ENCODE peak calls at places on chromosomes 13 and 19, in five cellular contexts. I, D, K, M and X are unnamed samples.

GRCh38 chr13:21124853-21125252 is 51.5 kb downstream of the SKA3 start:
- DNase-seq in I (no peak), K (peak), D (no peak), M (no peak), X (no peak)

GRCh38 chr19:19262190-19263057 is 10.7 kb downstream of the TM6SF2 start:
- DNase-seq in D (no peak), I (no peak), K (no peak), M (no peak), X (no peak)

GRCh38 chr13:103299079-103299478 is 232.9 kb upstream of the SLC10A2 start:
- DNase-seq in I (no peak), M (no peak), D (no peak), K (no peak), X (no peak)

GRCh38 chr13:85558118-85558517 is 241.1 kb downstream of the SLITRK6 start:
- DNase-seq in M (no peak), D (no peak), K (no peak), I (no peak), X (no peak)

GRCh38 chr13:23609414-23610186 is 39.4 kb downstream of the TNFRSF19 start:
- DNase-seq in I (no peak), K (peak), D (no peak), M (no peak), X (no peak)

GRCh38 chr13:27339299-27339698 is 68.7 kb downstream of the RASL11A start:
- DNase-seq in I (no peak), M (peak), K (no peak), D (no peak), X (no peak)

GRCh38 chr13:80339578-80339840 is 1.4 kb downstream of the SPRY2 start:
- DNase-seq in I (no peak), D (peak), K (no peak), M (no peak), X (peak)

GRCh38 chr13:75473472-75473871 is 8.5 kb downstream of the TBC1D4 start:
- DNase-seq in I (no peak), K (no peak), D (peak), M (no peak), X (peak)

GRCh38 chr13:35909837-35910236 is 221.3 kb downstream of the DCLK1 start:
- DNase-seq in D (no peak), K (no peak), M (no peak), I (no peak), X (no peak)

GRCh38 chr13:79451500-79451962 is 29.4 kb upstream of the NDFIP2 start:
- DNase-seq in I (peak), D (no peak), K (peak), M (no peak), X (no peak)

GRCh38 chr19:18982669-18983068 is 41.7 kb upstream of the HOMER3 start:
- DNase-seq in I (no peak), M (no peak), D (no peak), K (no peak), X (no peak)

GRCh38 chr19:32345261-32346207 is at the start of gene ZNF507:
- DNase-seq in K (peak), I (peak), M (peak), D (peak), X (peak)

GRCh38 chr19:35249146-35249847 is 495 bp downstream of the LSR start:
- DNase-seq in K (peak), I (no peak), D (no peak), M (peak), X (no peak)

GRCh38 chr19:47351545-47351944 is 2.4 kb downstream of the DHX34 start:
- DNase-seq in K (peak), M (peak), I (no peak), D (peak), X (peak)

GRCh38 chr19:58572818-58573657 is at the start of gene MZF1:
- DNase-seq in I (peak), K (peak), M (peak), D (no peak), X (peak)